ENCODE peak calls at places on chromosomes 1 and 21, in seven cellular contexts. Z is right lobe of liver, I is IMR-90, F is colonic mucosa, L is kidney, N is uterus, Q is upper lobe of right lung. P is an unnamed sample. For H3K36me3 and H3K9me3, the result is how much of the 10 kb centered on the place peaks cover.

GRCh38 chr1:225354906-225355305 is 72.9 kb downstream of the LBR start:
- DNase-seq in Z (peak), L (no peak), F (no peak), I (no peak), Q (no peak), N (no peak), P (no peak)

GRCh38 chr1:63845346-63845745 is 71.5 kb downstream of the ROR1 start:
- DNase-seq in N (no peak), Q (no peak), Z (no peak), L (no peak), F (no peak), I (no peak), P (no peak)

GRCh38 chr1:7786785-7787184 is 2.7 kb downstream of the PER3 start:
- DNase-seq in Q (no peak), F (no peak), I (no peak), L (no peak), N (no peak), Z (no peak), P (no peak)

GRCh38 chr21:21731626-21732025 is 733.4 kb downstream of the NCAM2 start:
- DNase-seq in Z (no peak), F (no peak), Q (no peak), I (no peak), N (no peak), L (no peak), P (no peak)

GRCh38 chr1:41144285-41144684 is 97.8 kb downstream of the SCMH1 start:
- DNase-seq in Q (no peak), N (no peak), Z (no peak), L (no peak), F (no peak), I (no peak), P (no peak)

GRCh38 chr1:174222166-174222949 is 63.0 kb downstream of the RABGAP1L start:
- DNase-seq in F (no peak), Z (no peak), N (no peak), L (no peak), I (peak), Q (no peak), P (no peak)

GRCh38 chr1:43448955-43449707 is 4.6 kb downstream of the HYI start:
- DNase-seq in I (no peak), Q (no peak), Z (peak), F (no peak), L (no peak), N (no peak), P (no peak)

GRCh38 chr1:1206376-1207253 is at the start of gene TNFRSF18:
- DNase-seq in N (no peak), I (no peak), L (peak), Q (no peak), Z (peak), F (no peak), P (peak)

GRCh38 chr1:103489881-103490280 is 35.6 kb upstream of the RNPC3 start:
- DNase-seq in F (no peak), L (no peak), I (peak), Z (no peak), Q (no peak), N (no peak), P (no peak)

GRCh38 chr1:169288011-169288414 is 79.6 kb downstream of the NME7 start:
- DNase-seq in L (no peak), F (no peak), Z (no peak), Q (no peak), I (peak), N (no peak), P (no peak)

GRCh38 chr21:31151682-31152081 is 113.4 kb upstream of the KRTAP19-8 start:
- DNase-seq in L (no peak), I (no peak), F (no peak), Z (no peak), N (no peak), Q (no peak), P (no peak)

GRCh38 chr1:170267317-170267716 is 121.6 kb downstream of the NTMT2 start:
- DNase-seq in F (no peak), Z (no peak), I (peak), Q (no peak), N (no peak), L (no peak), P (no peak)

GRCh38 chr1:38826886-38827285 is 32.7 kb downstream of the RRAGC start:
- DNase-seq in N (no peak), F (no peak), L (no peak), Q (no peak), Z (no peak), I (no peak), P (no peak)

GRCh38 chr1:154483941-154484803 is 17.8 kb upstream of the TDRD10 start:
- DNase-seq in Q (peak), I (peak), Z (no peak), L (no peak), F (no peak), N (no peak), P (no peak)

GRCh38 chr21:18204931-18205330 is 39.7 kb upstream of the CHODL start:
- DNase-seq in I (no peak), Z (no peak), Q (no peak), N (no peak), L (no peak), F (no peak), P (no peak)

GRCh38 chr1:159429074-159429861 is 2.7 kb upstream of the OR10J4 start:
- DNase-seq in N (no peak), F (no peak), Q (no peak), I (peak), L (no peak), Z (no peak), P (no peak)

GRCh38 chr1:181064030-181064594 is 24.4 kb upstream of the IER5 start:
- DNase-seq in Z (no peak), N (no peak), I (no peak), Q (no peak), F (no peak), L (no peak), P (no peak)

GRCh38 chr1:54888080-54888733 is 1.2 kb upstream of the DHCR24 start:
- DNase-seq in N (no peak), Z (no peak), Q (no peak), F (no peak), L (no peak), I (no peak), P (no peak)

GRCh38 chr1:81781749-81782148 is 19.0 kb upstream of the ADGRL2 start:
- DNase-seq in F (no peak), I (no peak), L (no peak), Q (no peak), Z (no peak), N (no peak), P (no peak)

GRCh38 chr1:55735110-55735509 is 519.9 kb upstream of the USP24 start:
- DNase-seq in F (no peak), N (no peak), Q (no peak), I (no peak), Z (no peak), L (no peak), P (no peak)

GRCh38 chr1:225875044-225875822 is 6.9 kb downstream of the TMEM63A start:
- DNase-seq in L (peak), Z (no peak), F (peak), N (no peak), Q (peak), I (no peak), P (no peak)

GRCh38 chr1:198326915-198327314 is 170.1 kb downstream of the NEK7 start:
- DNase-seq in Q (no peak), F (no peak), L (no peak), N (no peak), I (no peak), Z (no peak), P (no peak)

GRCh38 chr1:35371506-35371905 is 103.0 kb downstream of the ZMYM4 start:
- DNase-seq in Z (no peak), N (no peak), L (no peak), I (peak), Q (no peak), F (no peak), P (no peak)
- H3K36me3 ChIP-seq in Z (under half), N (under half), L (under half), I (under half), Q (under half), F (under half), P (under half)

GRCh38 chr1:4133541-4133940 is 233.5 kb upstream of the C1orf174 start:
- DNase-seq in L (no peak), I (no peak), Z (no peak), F (no peak), N (no peak), Q (no peak), P (no peak)

GRCh38 chr1:4132525-4133308 is 232.6 kb upstream of the C1orf174 start:
- DNase-seq in Q (peak), F (no peak), Z (no peak), I (no peak), L (no peak), N (no peak), P (no peak)

GRCh38 chr1:4130096-4130495 is 230.0 kb upstream of the C1orf174 start:
- DNase-seq in Z (no peak), F (no peak), L (no peak), Q (no peak), I (no peak), N (no peak), P (no peak)

GRCh38 chr1:4129693-4130092 is 229.6 kb upstream of the C1orf174 start:
- DNase-seq in I (no peak), Q (no peak), N (no peak), Z (no peak), L (no peak), F (no peak), P (no peak)

GRCh38 chr1:4131734-4132133 is 231.7 kb upstream of the C1orf174 start:
- DNase-seq in Z (no peak), L (no peak), N (no peak), I (no peak), Q (no peak), F (no peak), P (no peak)
- H3K9me3 ChIP-seq in Z (under half), L (under half), N (under half), I (half or more), Q (under half), F (under half), P (under half)

DNA sequence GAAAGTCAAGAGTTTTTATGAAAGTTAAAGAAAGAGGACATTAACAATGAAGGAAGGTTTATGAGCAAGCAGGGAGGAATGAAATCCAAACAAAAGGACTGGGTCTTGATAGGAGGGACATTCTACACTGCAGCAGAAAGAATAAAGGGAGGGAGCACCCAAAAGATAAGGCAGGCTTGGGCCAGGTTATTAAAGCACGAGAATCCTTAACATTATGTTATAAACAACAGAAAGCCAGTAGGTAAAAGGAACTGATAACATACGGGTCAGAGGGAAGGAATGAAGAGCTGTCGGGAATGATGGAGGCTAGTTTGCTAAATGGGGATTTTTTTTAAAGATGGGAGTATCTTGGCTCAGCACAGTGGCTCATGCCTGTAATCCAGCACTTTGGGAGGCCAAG is 19.4 kb downstream of the LPGAT1 start:
- DNase-seq in I (no peak), Q (no peak), L (no peak), F (no peak), Z (no peak), N (no peak), P (no peak)
- H3K36me3 ChIP-seq in I (under half), Q (under half), L (under half), F (under half), Z (under half), N (under half), P (half or more)

GRCh38 chr1:162676767-162677166 is 44.5 kb downstream of the DDR2 start:
- DNase-seq in F (no peak), Q (no peak), N (no peak), L (no peak), Z (no peak), I (no peak), P (peak)
- H3K9me3 ChIP-seq in F (under half), Q (under half), N (under half), L (under half), Z (under half), I (under half), P (under half)

DNA sequence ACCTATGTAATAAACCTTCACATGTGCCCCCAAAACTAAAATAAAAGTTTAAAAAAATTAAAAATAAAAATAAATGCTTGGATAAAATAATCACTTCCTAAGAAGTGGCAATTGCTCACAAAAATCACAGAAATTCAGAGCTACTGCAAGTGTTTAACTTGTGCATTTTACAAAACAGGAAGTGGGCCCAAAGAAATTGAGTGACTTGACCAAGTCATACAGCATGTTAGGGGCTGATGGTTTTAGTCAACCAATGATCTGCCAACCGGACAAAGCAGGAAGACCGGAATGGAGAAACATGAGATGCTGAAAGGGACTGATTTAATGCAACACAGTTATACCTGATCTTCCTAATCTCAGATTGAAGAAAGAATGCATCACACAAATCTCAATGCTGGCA is 96.5 kb downstream of the SMYD2 start:
- DNase-seq in F (no peak), L (no peak), I (no peak), Q (no peak), Z (no peak), N (no peak), P (no peak)
- H3K36me3 ChIP-seq in F (under half), L (under half), I (under half), Q (under half), Z (under half), N (under half), P (under half)

GRCh38 chr1:205668951-205669340 is 11.4 kb downstream of the SLC45A3 start:
- DNase-seq in F (peak), Q (no peak), L (no peak), Z (peak), N (no peak), I (no peak), P (no peak)
- H3K9me3 ChIP-seq in F (under half), Q (under half), L (under half), Z (under half), N (under half), I (under half), P (under half)

DNA sequence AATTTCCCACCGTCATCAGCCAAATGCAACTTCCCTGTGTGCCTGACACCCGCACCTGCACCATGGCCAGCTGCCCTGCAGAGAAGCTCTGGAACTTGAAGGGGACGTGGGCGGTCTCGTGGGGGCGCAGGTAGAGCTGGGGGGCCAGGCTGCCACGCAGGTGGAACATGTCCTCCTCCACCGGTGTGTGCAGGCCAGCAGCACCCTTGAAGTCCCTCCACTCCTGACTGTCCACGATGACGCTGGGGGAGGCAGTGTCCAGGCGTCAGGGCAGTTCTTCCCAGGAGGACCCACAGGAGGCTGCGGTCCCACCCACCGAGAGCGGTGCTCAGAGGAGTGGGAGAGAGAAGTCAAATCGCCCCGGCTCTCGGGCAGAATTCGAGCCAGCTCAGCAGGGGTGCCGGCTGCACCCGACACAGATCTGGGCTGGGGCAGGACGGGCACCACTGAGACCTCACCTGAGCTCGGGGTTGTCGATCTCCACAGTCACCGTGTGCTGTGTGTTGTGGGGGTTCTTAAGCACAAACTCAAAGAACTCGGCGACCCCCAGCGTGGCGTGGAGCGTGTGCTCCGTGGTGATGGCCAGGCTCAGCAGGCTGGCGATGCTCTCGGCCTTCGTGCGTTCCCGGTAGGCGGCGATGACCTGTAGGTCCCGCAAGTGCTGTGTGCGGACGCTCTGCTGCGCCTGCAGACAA is 117.7 kb downstream of the NPHP4 start:
- DNase-seq in F (no peak), L (no peak), Q (no peak), Z (no peak), I (no peak), N (no peak), P (no peak)
- H3K36me3 ChIP-seq in F (under half), L (under half), Q (under half), Z (under half), I (under half), N (under half), P (half or more)

DNA sequence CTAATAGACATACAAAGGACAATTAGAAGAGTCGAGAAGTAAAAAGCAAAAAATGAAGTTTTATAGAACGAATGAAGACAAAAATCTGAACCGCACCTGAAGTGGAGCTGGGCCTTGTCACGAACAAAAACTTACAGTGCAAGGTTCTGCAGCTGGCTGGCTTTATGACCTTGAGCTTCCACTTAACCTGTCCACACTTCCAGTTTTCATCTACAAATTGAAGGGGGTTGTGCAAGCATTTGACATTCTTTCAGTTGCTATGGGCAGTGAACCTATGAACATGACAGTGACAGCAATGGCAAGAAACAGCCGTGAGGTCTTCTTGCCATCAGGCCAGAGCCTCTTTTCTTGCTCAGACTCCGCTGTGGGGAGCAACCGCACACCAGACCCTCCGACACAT is 93.2 kb downstream of the DSCAM start:
- DNase-seq in Q (no peak), F (no peak), I (no peak), Z (no peak), N (no peak), L (no peak), P (no peak)
- H3K9me3 ChIP-seq in Q (under half), F (under half), I (under half), Z (under half), N (under half), L (under half), P (under half)

GRCh38 chr1:11951901-11952300 is 17.4 kb downstream of the PLOD1 start:
- DNase-seq in Q (no peak), L (no peak), N (no peak), I (no peak), Z (no peak), F (no peak), P (no peak)
- H3K36me3 ChIP-seq in Q (under half), L (under half), N (under half), I (half or more), Z (half or more), F (under half), P (half or more)

P was measured in heart right ventricle.